ENCODE peak calls at places on chromosomes 6 and 20, in ten cellular contexts. I is cardiac fibroblast; A is GM20000; H is MM.1S; E is CD4-positive, alpha-beta T cell; R is pancreas; F is A549; K is colonic mucosa; Z is spleen; Y is hepatocyte. P is an unnamed sample.

GRCh38 chr20:37567671-37568588 is 40.3 kb upstream of the BLCAP start:
- DNase-seq in F (no peak), A (no peak), Z (no peak), K (no peak), E (no peak), R (no peak), I (no peak), Y (no peak), H (no peak), P (peak; percentile 41)

GRCh38 chr6:154428892-154429291 is 72.3 kb upstream of the IPCEF1 start:
- DNase-seq in K (no peak), F (no peak), R (no peak), Y (no peak), Z (no peak), H (no peak), A (no peak), I (peak; percentile 32), E (no peak), P (no peak)

GRCh38 chr6:97294451-97294850 is 11.4 kb upstream of the MMS22L start:
- DNase-seq in A (no peak), R (no peak), E (no peak), I (peak; percentile 54), Y (no peak), K (no peak), Z (no peak), F (no peak), H (no peak), P (no peak)

GRCh38 chr20:11270566-11270965 is 596.8 kb upstream of the JAG1 start:
- DNase-seq in I (no peak), A (no peak), E (no peak), Y (no peak), K (no peak), Z (no peak), R (no peak), H (no peak), F (no peak), P (no peak)

GRCh38 chr6:100663219-100663863 is 198.6 kb upstream of the SIM1 start:
- DNase-seq in A (no peak), I (peak; percentile 89), R (no peak), F (no peak), Y (peak; percentile 8), E (no peak), K (no peak), Z (no peak), H (no peak), P (no peak)

GRCh38 chr6:1004885-1005635 is 306.8 kb upstream of the FOXQ1 start:
- DNase-seq in A (no peak), H (no peak), K (no peak), I (no peak), Y (no peak), E (no peak), R (no peak), F (no peak), Z (no peak), P (no peak)

GRCh38 chr6:148892247-148892646 is 145.4 kb downstream of the UST start:
- DNase-seq in H (no peak), I (peak; percentile 61), R (no peak), A (no peak), E (no peak), Y (no peak), K (no peak), F (no peak), Z (no peak), P (no peak)

GRCh38 chr20:40508821-40509220 is 180.2 kb downstream of the MAFB start:
- DNase-seq in Z (no peak), K (no peak), F (no peak), R (no peak), E (no peak), A (no peak), H (no peak), I (no peak), Y (no peak), P (no peak)

GRCh38 chr20:50652702-50653294 is 38.5 kb downstream of the RIPOR3 start:
- DNase-seq in H (no peak), F (no peak), R (no peak), E (no peak), K (no peak), I (peak; percentile 85), A (no peak), Z (no peak), Y (no peak), P (no peak)

DNA sequence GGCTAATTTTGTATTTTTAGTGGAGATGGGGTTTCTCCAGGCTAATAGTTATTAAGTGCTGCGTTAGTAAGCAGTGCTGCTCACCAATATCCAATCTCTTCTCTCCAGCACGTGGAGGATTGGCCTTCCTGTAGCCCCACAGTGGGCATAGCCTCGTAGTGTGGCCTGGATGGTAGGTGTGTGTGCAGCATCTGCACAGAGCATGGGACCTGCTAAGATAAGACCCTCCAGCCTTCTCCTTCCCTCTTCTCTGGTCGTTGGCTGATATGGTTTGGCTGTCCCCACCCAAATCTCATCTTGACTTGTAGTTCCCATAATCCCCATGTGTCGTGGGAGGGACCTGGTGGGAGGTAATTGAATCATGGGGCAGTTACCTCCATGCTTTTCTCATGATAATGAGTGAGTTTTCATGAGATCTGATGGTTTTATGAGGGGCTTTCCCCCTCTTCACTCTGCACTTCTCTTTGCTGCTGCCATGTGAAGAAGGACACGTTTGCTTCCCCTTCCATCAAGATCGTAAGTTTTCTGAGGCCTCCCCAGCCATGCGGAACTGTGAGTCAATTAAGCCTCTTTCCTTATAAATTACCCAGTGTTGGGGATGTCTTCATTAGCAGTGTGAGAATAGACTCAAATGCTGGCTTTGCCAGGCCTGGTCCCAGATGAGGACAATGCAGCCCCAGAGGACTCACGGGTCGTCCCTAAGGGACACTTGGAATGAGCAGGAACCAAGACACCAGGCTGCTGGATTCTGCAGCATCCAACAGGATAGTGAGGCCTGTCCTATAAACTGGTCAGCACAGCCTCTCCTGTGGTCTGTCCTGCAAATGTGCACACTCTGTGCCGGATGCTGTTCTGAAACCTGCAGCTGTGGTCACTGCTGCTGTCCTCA is 63.4 kb upstream of the AFDN start:
- DNase-seq in A (no peak), E (no peak), I (no peak), Y (no peak), K (no peak), H (no peak), Z (peak; percentile 19), F (no peak), R (no peak), P (no peak)
- TF ChIP-seq CTCF in A (no peak), E (no peak), I (no peak), Y (no peak), K (no peak), H (no peak), Z (no peak), F (no peak), R (no peak), P (no peak)

DNA sequence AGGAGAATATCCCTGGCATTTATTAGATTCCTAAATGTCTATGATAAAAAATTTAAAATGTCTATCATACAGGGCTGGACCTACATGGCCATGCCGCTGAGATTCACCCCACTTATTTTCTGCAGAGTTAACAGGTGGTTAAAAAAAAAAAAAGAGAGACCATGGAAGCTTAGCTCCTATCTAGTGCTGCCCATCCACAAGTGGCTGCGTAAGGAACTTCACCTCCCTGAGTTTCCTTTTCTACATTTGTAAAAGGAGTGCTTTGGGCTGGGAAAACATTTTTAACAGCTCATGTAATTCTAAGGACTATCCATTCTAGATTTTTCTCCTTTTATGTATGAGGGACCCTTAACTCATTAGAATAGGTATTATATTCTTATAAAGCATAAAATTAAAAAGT is 534.1 kb downstream of the MMUT start:
- DNase-seq in H (no peak), Y (no peak), K (no peak), Z (no peak), I (peak; percentile 8), R (no peak), E (no peak), F (no peak), A (no peak), P (no peak)
- TF ChIP-seq CTCF in H (no peak), Y (no peak), K (no peak), Z (no peak), I (peak; percentile 17), R (no peak), E (no peak), F (no peak), A (no peak), P (no peak)

DNA sequence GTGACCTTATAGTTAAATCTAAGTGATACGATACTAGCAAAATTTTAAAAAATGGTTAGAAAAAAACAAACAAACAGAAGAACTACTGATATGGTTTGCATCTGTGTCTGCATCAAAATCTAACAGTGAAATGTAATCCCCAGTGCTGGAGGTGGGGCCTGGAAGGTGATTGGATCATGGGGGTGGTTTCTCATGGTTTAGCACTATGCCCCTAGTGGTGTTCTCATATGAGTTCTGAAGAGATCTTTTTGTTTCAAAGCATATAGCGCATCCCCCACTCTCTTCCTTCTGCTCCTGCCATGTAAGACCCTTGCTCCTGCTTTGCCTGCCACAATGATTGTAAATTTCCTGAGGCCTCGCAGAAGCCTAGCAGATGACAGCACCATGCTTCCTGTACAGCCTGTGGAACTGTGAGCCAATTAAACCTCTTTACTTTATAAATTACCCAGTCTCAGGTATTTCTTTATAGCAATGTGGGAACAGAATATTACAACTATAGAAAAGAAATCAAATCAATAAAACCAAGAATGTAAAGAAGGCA is 5.4 kb downstream of the FBXL4 start:
- DNase-seq in R (no peak), A (no peak), I (no peak), E (no peak), Z (no peak), K (no peak), H (no peak), Y (no peak), F (no peak), P (no peak)
- TF ChIP-seq CTCF in R (no peak), A (no peak), I (no peak), E (no peak), Z (no peak), K (no peak), H (peak; percentile 13), Y (no peak), F (no peak), P (no peak)

GRCh38 chr6:126632271-126632670 is 292.4 kb downstream of the CENPW start:
- DNase-seq in R (no peak), Y (no peak), H (no peak), A (no peak), K (no peak), I (no peak), E (no peak), F (no peak), Z (no peak), P (no peak)

GRCh38 chr6:126625019-126625418 is 285.1 kb downstream of the CENPW start:
- DNase-seq in H (no peak), I (peak; percentile 52), A (no peak), Y (peak; percentile 57), Z (no peak), K (no peak), F (no peak), R (no peak), E (no peak), P (peak; percentile 58)

GRCh38 chr6:126631343-126631742 is 291.4 kb downstream of the CENPW start:
- DNase-seq in F (no peak), R (no peak), A (no peak), Z (no peak), H (no peak), K (no peak), E (no peak), Y (no peak), I (no peak), P (no peak)

GRCh38 chr6:126633362-126633761 is 293.4 kb downstream of the CENPW start:
- DNase-seq in E (no peak), K (no peak), A (no peak), I (no peak), R (no peak), H (no peak), F (no peak), Y (no peak), Z (no peak), P (no peak)

DNA sequence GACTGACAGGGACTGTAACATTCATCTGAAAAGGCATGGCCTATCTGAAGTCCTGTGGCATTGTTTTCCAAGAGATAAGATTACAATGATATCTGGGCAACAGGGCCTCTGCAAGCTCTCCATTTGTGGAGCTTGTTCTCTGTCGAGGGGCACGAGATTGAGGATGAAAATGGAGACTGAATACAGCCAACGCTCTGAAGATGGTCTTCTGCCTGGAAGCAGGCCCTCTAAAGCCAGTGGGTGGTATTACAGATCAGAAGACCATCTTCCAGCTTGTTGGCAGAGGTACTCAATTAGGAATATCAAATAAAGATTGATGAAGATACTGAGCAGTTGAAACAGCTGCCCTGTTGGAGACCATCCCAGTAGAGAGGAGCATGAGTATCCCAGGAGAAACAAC is 288.2 kb downstream of the CENPW start:
- DNase-seq in E (no peak), Z (no peak), I (no peak), F (no peak), H (no peak), A (no peak), Y (no peak), K (no peak), R (no peak), P (no peak)
- TF ChIP-seq CTCF in E (no peak), Z (no peak), I (no peak), F (no peak), H (peak; percentile 15), A (peak; percentile 19), Y (no peak), K (no peak), R (no peak), P (no peak)

P was measured in nephron progenitor cell.